ENCODE peak calls at places on chromosome 7, in five cellular contexts. W is OCI-LY7, H is tibial artery, V is Calu3, Y is RWPE1. F is an unnamed sample.

GRCh38 chr7:107201795-107202450 is 33.1 kb downstream of the HBP1 start:
- DNase-seq in W (peak), H (no peak), V (peak), Y (peak), F (peak)

GRCh38 chr7:154342971-154343633 is 290.9 kb downstream of the DPP6 start:
- DNase-seq in W (no peak), H (no peak), V (no peak), Y (no peak), F (no peak)

GRCh38 chr7:112204072-112204775 is 2.0 kb downstream of the DOCK4 start:
- DNase-seq in W (no peak), H (no peak), V (no peak), Y (peak), F (no peak)

GRCh38 chr7:124276005-124276606 is 243.2 kb upstream of the TMEM229A start:
- DNase-seq in W (peak), H (no peak), V (peak), Y (peak), F (peak)

GRCh38 chr7:107213193-107213788 is 44.5 kb downstream of the HBP1 start:
- DNase-seq in W (no peak), H (no peak), V (no peak), Y (no peak), F (no peak)

GRCh38 chr7:115183431-115184057 is 261.6 kb downstream of the MDFIC start:
- DNase-seq in W (no peak), H (no peak), V (no peak), Y (no peak), F (no peak)

GRCh38 chr7:45581271-45581780 is 7.2 kb downstream of the ADCY1 start:
- DNase-seq in W (no peak), H (peak), V (no peak), Y (no peak), F (no peak)

GRCh38 chr7:138625849-138626230 is 75.3 kb downstream of the SVOPL start:
- DNase-seq in W (no peak), H (no peak), V (no peak), Y (no peak), F (no peak)

GRCh38 chr7:122686360-122686878 is 12.5 kb downstream of the RNF133 start:
- DNase-seq in W (peak), H (no peak), V (no peak), Y (no peak), F (no peak)

GRCh38 chr7:12890586-12890985 is 203.2 kb downstream of the ARL4A start:
- DNase-seq in W (no peak), H (no peak), V (no peak), Y (no peak), F (no peak)

GRCh38 chr7:24820730-24821044 is 63.4 kb upstream of the GSDME start:
- DNase-seq in W (no peak), H (no peak), V (no peak), Y (peak), F (no peak)

GRCh38 chr7:150466477-150466876 is 16.0 kb downstream of the GIMAP8 start:
- DNase-seq in W (no peak), H (no peak), V (no peak), Y (peak), F (no peak)

GRCh38 chr7:17690030-17690429 is 250.3 kb downstream of the SNX13 start:
- DNase-seq in W (no peak), H (no peak), V (peak), Y (peak), F (no peak)

GRCh38 chr7:93147358-93147757 is 827 bp downstream of the SAMD9L start:
- DNase-seq in W (peak), H (no peak), V (peak), Y (peak), F (peak)

GRCh38 chr7:46385662-46386309 is 464.7 kb upstream of the IGFBP3 start:
- DNase-seq in W (no peak), H (no peak), V (no peak), Y (peak), F (no peak)

GRCh38 chr7:43513236-43513635 is 69.7 kb upstream of the STK17A start:
- DNase-seq in W (no peak), H (no peak), V (no peak), Y (no peak), F (no peak)

GRCh38 chr7:87370660-87371180 is 25.3 kb downstream of the CROT start:
- DNase-seq in W (no peak), H (no peak), V (no peak), Y (no peak), F (no peak)

GRCh38 chr7:5854738-5855137 is 25.9 kb upstream of the OCM start:
- DNase-seq in W (no peak), H (no peak), V (no peak), Y (no peak), F (no peak)

GRCh38 chr7:116984917-116985316 is 31.6 kb downstream of the ST7 start:
- DNase-seq in W (peak), H (no peak), V (no peak), Y (peak), F (no peak)

GRCh38 chr7:20218261-20218660 is 1.1 kb upstream of the MACC1 start:
- DNase-seq in W (no peak), H (no peak), V (no peak), Y (no peak), F (no peak)

GRCh38 chr7:35993113-35993512 is 159.9 kb upstream of the EEPD1 start:
- DNase-seq in W (no peak), H (no peak), V (no peak), Y (no peak), F (no peak)

GRCh38 chr7:113314594-113314993 is 196.2 kb upstream of the SMIM30 start:
- DNase-seq in W (no peak), H (no peak), V (no peak), Y (no peak), F (no peak)

GRCh38 chr7:86904949-86905834 is 154.3 kb downstream of the ELAPOR2 start:
- DNase-seq in W (peak), H (no peak), V (peak), Y (no peak), F (peak)

GRCh38 chr7:33904680-33905388 is 505 bp upstream of the BMPER start:
- DNase-seq in W (no peak), H (peak), V (peak), Y (peak), F (peak)

GRCh38 chr7:140310337-140311002 is 87.9 kb downstream of the SLC37A3 start:
- DNase-seq in W (no peak), H (no peak), V (no peak), Y (no peak), F (no peak)

GRCh38 chr7:94080551-94080950 is 76.4 kb upstream of the BET1 start:
- DNase-seq in W (no peak), H (no peak), V (no peak), Y (no peak), F (no peak)

GRCh38 chr7:22564511-22565045 is 64.6 kb upstream of the STEAP1B start:
- DNase-seq in W (no peak), H (no peak), V (peak), Y (peak), F (no peak)

GRCh38 chr7:115221484-115221883 is 299.6 kb downstream of the MDFIC start:
- DNase-seq in W (no peak), H (no peak), V (no peak), Y (no peak), F (no peak)

GRCh38 chr7:94656925-94657731 is 1.2 kb upstream of the SGCE start:
- DNase-seq in W (peak), H (no peak), V (no peak), Y (no peak), F (no peak)

GRCh38 chr7:101998029-101998903 is 180.8 kb downstream of the CUX1 start:
- DNase-seq in W (no peak), H (no peak), V (no peak), Y (no peak), F (no peak)

GRCh38 chr7:100051611-100052010 is 2.0 kb downstream of the ZSCAN21 start:
- DNase-seq in W (no peak), H (no peak), V (no peak), Y (no peak), F (no peak)

GRCh38 chr7:600935-601334 is 81.3 kb upstream of the PDGFA start:
- DNase-seq in W (no peak), H (peak), V (no peak), Y (no peak), F (no peak)

GRCh38 chr7:13028731-13029099 is 341.3 kb downstream of the ARL4A start:
- DNase-seq in W (no peak), H (no peak), V (no peak), Y (no peak), F (no peak)

GRCh38 chr7:27185013-27185707 is at the start of gene HOXA11:
- DNase-seq in W (no peak), H (peak), V (no peak), Y (peak), F (no peak)

DNA sequence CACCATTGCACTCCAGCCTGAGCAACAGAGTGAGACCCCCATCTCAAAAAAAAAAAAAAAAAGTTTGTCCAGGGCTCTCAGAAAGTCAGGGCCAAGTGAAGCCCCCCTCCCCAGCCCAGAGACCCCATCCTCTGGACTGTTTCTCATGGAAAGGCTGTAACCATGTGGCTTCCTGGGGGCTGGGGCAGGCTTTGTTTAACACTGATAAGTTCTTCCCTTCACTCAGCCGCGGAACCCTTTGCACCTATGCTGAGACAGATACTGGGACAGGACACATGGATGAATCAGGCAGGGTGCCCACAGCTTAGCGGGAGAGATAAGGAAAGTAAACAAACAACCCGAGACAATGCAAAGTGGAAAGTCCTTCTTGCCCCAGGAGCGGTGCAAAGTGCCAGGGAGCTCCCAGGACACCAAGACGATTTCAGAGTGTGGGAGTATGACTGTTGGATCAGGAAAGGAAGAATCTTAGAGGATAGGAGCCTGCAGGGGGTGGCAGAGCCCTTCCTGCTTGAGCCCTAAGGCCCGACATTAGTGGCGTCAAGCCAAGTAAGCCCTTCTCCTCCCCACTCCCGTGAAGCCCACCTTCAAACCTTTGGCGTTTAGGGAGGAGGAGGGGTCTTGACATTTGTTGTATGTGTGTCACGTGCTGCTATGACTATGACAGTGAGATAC is 11.6 kb downstream of the MLXIPL start:
- DNase-seq in W (no peak), H (no peak), V (peak), Y (no peak), F (no peak)
- TF ChIP-seq CTCF in W (no peak), H (no peak), V (no peak), Y (no peak), F (no peak)

GRCh38 chr7:130695840-130696239 is 9.5 kb upstream of the TSGA13 start:
- DNase-seq in W (peak), H (no peak), V (peak), Y (peak), F (peak)
- TF ChIP-seq CTCF in W (peak), H (peak), V (peak), Y (peak), F (peak)

GRCh38 chr7:39432368-39432767 is 133.8 kb upstream of the YAE1 start:
- DNase-seq in W (no peak), H (no peak), V (no peak), Y (no peak), F (no peak)

GRCh38 chr7:39430441-39430840 is 135.8 kb upstream of the YAE1 start:
- DNase-seq in W (no peak), H (no peak), V (no peak), Y (no peak), F (no peak)

GRCh38 chr7:39429421-39429820 is 136.8 kb upstream of the YAE1 start:
- DNase-seq in W (no peak), H (no peak), V (no peak), Y (no peak), F (no peak)

GRCh38 chr7:39431242-39431641 is 135.0 kb upstream of the YAE1 start:
- DNase-seq in W (no peak), H (no peak), V (no peak), Y (no peak), F (no peak)

DNA sequence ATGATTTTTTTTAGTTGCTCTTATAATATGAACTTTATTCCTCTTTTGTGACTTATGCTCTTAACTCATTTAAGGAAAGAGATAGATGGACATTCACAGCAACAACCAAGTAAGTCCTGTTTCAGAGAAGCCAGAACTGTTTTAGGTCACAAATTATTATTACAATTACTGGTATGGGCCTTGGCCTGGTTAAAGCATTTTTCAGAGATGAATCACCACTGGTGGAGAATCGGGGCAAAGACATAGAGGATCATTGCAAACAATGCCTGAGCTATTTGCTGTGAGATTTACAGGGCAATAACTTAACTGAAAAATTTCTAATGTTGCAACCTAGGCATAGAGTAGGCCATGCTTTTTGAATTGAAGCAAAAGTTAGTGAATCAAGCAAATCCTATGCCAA is 138.0 kb upstream of the YAE1 start:
- DNase-seq in W (no peak), H (no peak), V (peak), Y (peak), F (no peak)
- TF ChIP-seq CTCF in W (no peak), H (no peak), V (no peak), Y (no peak), F (no peak)

GRCh38 chr7:128011079-128011670 is 20.1 kb downstream of the LRRC4 start:
- DNase-seq in W (no peak), H (no peak), V (no peak), Y (no peak), F (no peak)

GRCh38 chr7:128008141-128008540 is 23.1 kb downstream of the LRRC4 start:
- DNase-seq in W (no peak), H (no peak), V (no peak), Y (no peak), F (no peak)

GRCh38 chr7:128008744-128009143 is 22.5 kb downstream of the LRRC4 start:
- DNase-seq in W (no peak), H (no peak), V (no peak), Y (no peak), F (no peak)

GRCh38 chr7:128007293-128007680 is 23.9 kb downstream of the LRRC4 start:
- DNase-seq in W (no peak), H (no peak), V (no peak), Y (no peak), F (no peak)

DNA sequence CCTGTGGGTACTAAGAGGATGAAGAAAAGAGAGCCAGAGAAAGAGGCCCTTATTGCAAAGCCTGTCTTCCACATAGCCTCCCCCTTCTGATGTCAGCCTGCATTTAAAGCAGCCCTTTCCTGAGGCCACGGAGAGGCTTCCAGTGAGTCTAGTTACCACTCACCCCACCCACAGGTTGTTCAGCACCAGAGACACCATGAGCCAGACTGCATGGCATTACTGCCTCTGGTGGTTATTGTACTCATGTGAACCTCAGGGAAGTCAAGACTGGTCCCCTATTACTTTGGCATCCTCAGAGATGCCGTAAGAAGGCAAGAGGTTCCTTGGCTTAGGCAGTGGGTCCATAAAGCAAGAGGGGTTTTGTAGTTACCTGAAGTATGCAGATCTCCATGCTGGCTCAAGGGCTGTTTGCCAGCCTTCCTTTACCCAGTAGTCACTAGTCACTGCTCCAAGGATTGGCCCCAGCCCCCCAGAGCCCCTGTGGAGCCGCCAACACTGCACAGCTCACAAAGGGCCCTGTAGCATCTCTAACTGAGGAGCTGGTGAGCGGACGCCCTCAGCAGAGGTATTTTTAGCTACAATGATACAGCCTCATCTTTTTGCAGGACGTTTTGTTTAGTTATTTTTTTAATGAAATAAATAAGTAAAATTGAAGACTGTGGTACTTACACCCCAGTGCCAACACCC is 20.7 kb downstream of the LRRC4 start:
- DNase-seq in W (peak), H (no peak), V (no peak), Y (no peak), F (no peak)
- TF ChIP-seq CTCF in W (peak), H (no peak), V (no peak), Y (no peak), F (no peak)

GRCh38 chr7:14697684-14698083 is 204.9 kb downstream of the DGKB start:
- DNase-seq in W (no peak), H (no peak), V (no peak), Y (no peak), F (no peak)

GRCh38 chr7:14698239-14698638 is 204.3 kb downstream of the DGKB start:
- DNase-seq in W (no peak), H (no peak), V (no peak), Y (no peak), F (no peak)
- TF ChIP-seq CTCF in W (peak), H (no peak), V (peak), Y (no peak), F (no peak)

GRCh38 chr7:142646274-142646895 is 102.9 kb upstream of the PRSS1 start:
- DNase-seq in W (peak), H (no peak), V (no peak), Y (no peak), F (no peak)

GRCh38 chr7:142645777-142646176 is 103.5 kb upstream of the PRSS1 start:
- DNase-seq in W (no peak), H (no peak), V (no peak), Y (no peak), F (no peak)

GRCh38 chr7:142642316-142642715 is 107.0 kb upstream of the PRSS1 start:
- DNase-seq in W (no peak), H (no peak), V (no peak), Y (no peak), F (no peak)

GRCh38 chr7:142647749-142648148 is 101.5 kb upstream of the PRSS1 start:
- DNase-seq in W (no peak), H (no peak), V (no peak), Y (no peak), F (no peak)
- TF ChIP-seq CTCF in W (no peak), H (no peak), V (no peak), Y (no peak), F (no peak)

F was measured in GM20000.